ENCODE peak calls at places on chromosomes 1 and 21, in four cellular contexts. X is upper lobe of right lung, R is fibroblast of mammary gland, Y is fibroblast of pulmonary artery. H is an unnamed sample.

GRCh38 chr1:41726899-41727748 is 191.6 kb downstream of the HIVEP3 start:
- DNase-seq in X (peak; percentile 90), Y (no peak), R (no peak), H (no peak)

GRCh38 chr1:54239603-54240002 is 39.6 kb downstream of the MRPL37 start:
- DNase-seq in R (no peak), Y (no peak), X (no peak), H (no peak)

GRCh38 chr21:38272215-38272614 is 15.4 kb downstream of the KCNJ15 start:
- DNase-seq in X (no peak), R (no peak), Y (no peak), H (no peak)

GRCh38 chr1:184632415-184633175 is 122.1 kb downstream of the EDEM3 start:
- DNase-seq in X (peak; percentile 77), R (no peak), Y (no peak), H (no peak)

GRCh38 chr1:7621334-7622219 is 149.5 kb upstream of the VAMP3 start:
- DNase-seq in X (peak; percentile 48), R (peak; percentile 21), Y (no peak), H (no peak)

GRCh38 chr1:50418600-50419109 is 4.6 kb downstream of the DMRTA2 start:
- DNase-seq in Y (no peak), R (no peak), X (no peak), H (peak; percentile 18)

GRCh38 chr21:37257526-37257966 is 9.6 kb downstream of the VPS26C start:
- DNase-seq in R (peak; percentile 38), Y (peak; percentile 44), X (peak; percentile 71), H (peak; percentile 21)

GRCh38 chr1:244971524-244972216 is 107.3 kb upstream of the HNRNPU start:
- DNase-seq in Y (no peak), X (no peak), R (no peak), H (no peak)

GRCh38 chr1:12078938-12079861 is 16.1 kb downstream of the TNFRSF8 start:
- DNase-seq in Y (peak; percentile 70), R (peak; percentile 51), X (no peak), H (peak; percentile 32)

GRCh38 chr1:24963099-24963872 is 33.2 kb upstream of the RUNX3 start:
- DNase-seq in R (no peak), Y (no peak), X (no peak), H (no peak)

DNA sequence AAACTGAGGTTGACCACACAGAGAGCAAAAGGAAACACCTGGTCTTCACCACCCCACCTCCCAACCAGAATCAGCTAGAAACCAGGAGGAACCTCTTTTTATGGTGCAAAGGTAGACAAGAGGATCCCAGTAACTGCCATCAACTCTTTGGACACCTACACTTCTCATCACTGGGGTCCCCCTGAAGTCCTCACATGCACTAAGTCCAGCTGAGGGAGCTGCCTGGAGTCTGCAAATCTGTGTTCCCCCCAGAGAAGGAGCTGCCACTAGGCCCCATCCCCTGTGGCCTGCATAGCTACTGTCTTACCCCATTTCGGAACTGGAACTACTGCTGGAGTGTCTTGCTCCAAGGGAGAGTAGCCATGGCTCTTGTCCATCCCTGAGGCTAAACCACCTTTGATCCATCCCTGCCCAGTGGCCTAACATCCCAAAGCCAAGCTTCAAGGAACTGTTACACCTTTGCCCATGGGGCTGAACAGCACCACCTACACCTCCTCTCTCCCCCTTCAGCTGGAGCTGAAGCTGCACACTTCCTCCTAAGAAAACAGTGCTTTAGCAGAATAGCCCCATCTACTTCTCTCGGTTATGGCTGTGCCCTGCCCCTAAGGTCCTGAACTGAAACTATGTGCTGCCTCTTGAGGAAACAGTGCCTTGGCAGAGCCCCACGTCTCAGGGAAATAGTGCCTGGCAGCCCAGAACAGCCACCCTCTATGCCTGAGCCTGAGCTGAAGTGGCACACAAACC is 85.4 kb upstream of the CD53 start:
- DNase-seq in X (no peak), Y (no peak), R (no peak), H (no peak)
- TF ChIP-seq CTCF in X (no peak), Y (no peak), R (no peak), H (no peak)

GRCh38 chr21:35026617-35027557 is 22.2 kb downstream of the RUNX1 start:
- DNase-seq in Y (peak; percentile 69), X (peak; percentile 86), R (no peak), H (no peak)
- TF ChIP-seq CTCF in Y (no peak), X (no peak), R (no peak), H (no peak)

DNA sequence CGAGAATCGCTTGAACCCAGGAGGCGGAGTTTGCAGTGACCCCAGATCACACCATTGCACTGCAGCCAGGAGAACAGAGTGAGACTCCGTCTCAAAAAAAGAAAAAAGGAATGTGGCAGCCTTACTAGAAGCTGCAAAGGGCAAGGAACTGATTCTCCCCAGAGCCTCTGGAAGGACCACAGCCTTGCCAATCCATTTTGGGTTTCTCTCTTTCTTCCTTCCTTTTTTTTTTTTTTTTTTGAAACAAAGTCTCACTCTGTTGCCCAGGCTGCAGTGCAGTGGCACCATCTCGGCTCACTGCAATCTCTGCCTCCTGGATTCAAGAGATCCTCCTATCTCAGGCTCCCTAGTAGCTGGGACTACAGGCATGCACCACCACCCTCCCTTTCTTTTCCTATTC is 9.9 kb upstream of the IFNGR2 start:
- DNase-seq in Y (no peak), X (no peak), R (no peak), H (no peak)
- TF ChIP-seq CTCF in Y (no peak), X (no peak), R (no peak), H (no peak)

GRCh38 chr1:9006956-9007615 is 19.1 kb downstream of the SLC2A7 start:
- DNase-seq in X (no peak), R (no peak), Y (no peak), H (no peak)

GRCh38 chr1:9008236-9008635 is 18.0 kb downstream of the SLC2A7 start:
- DNase-seq in R (no peak), Y (no peak), X (no peak), H (no peak)

GRCh38 chr1:9010781-9011323 is 15.4 kb downstream of the SLC2A7 start:
- DNase-seq in X (no peak), Y (no peak), R (no peak), H (no peak)

GRCh38 chr1:9013824-9014223 is 12.4 kb downstream of the SLC2A7 start:
- DNase-seq in X (no peak), R (peak; percentile 16), Y (no peak), H (no peak)

GRCh38 chr1:9009438-9010366 is 16.5 kb downstream of the SLC2A7 start:
- DNase-seq in Y (peak; percentile 43), X (no peak), R (peak; percentile 35), H (peak; percentile 18)
- TF ChIP-seq CTCF in Y (peak; percentile 68), X (peak; percentile 39), R (peak; percentile 59), H (no peak)

GRCh38 chr1:100396651-100397050 is 44.3 kb downstream of the CDC14A start:
- DNase-seq in X (no peak), Y (no peak), R (no peak), H (no peak)
- TF ChIP-seq CTCF in X (no peak), Y (no peak), R (no peak), H (no peak)

GRCh38 chr1:29379438-29380073 is 143.2 kb downstream of the PTPRU start:
- DNase-seq in X (no peak), Y (peak; percentile 66), R (peak; percentile 73), H (no peak)
- TF ChIP-seq CTCF in X (peak; percentile 49), Y (peak; percentile 71), R (peak; percentile 94), H (peak; percentile 56)

GRCh38 chr1:27393641-27394281 is 1.3 kb downstream of the GPR3 start:
- DNase-seq in X (no peak), R (no peak), Y (no peak), H (no peak)

GRCh38 chr1:27392096-27392777 is at the start of gene GPR3:
- DNase-seq in X (peak; percentile 92), Y (peak; percentile 90), R (peak; percentile 88), H (peak; percentile 85)

GRCh38 chr1:27394282-27394658 is 1.8 kb downstream of the GPR3 start:
- DNase-seq in X (no peak), R (no peak), Y (no peak), H (no peak)

GRCh38 chr1:27392778-27393635 is 585 bp downstream of the GPR3 start:
- DNase-seq in Y (no peak), X (no peak), R (no peak), H (peak; percentile 17)

DNA sequence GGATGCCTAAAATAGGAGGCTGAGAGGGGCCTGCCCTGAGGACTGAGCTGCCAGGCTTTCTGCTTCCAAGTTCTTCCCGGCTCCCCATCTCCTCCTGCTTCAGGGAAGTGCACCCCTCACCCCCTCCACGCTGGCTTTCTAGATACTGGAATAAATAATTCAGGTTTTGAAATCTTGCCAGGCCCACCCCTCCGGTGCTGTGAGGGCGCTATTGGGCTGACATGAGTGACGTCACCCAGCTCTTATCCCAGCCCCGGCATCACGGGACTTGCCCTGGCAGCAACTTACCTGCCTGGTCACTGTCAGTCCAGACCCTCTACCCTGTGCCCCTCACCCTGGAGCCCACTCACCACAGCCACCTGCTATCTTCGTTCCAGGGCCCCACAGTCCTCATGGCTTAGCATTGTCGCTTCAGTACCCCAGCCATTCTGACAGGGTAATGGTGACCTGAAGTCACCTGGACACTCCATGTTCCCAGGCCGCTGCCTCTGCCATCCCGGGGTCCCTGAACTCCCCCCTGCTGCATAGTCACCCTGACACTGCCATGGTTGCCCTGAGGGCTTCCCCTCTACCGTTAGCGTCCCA is 819 bp upstream of the GPR3 start:
- DNase-seq in R (peak; percentile 59), X (peak; percentile 74), Y (peak; percentile 59), H (peak; percentile 53)
- TF ChIP-seq CTCF in R (no peak), X (no peak), Y (peak; percentile 2), H (no peak)

DNA sequence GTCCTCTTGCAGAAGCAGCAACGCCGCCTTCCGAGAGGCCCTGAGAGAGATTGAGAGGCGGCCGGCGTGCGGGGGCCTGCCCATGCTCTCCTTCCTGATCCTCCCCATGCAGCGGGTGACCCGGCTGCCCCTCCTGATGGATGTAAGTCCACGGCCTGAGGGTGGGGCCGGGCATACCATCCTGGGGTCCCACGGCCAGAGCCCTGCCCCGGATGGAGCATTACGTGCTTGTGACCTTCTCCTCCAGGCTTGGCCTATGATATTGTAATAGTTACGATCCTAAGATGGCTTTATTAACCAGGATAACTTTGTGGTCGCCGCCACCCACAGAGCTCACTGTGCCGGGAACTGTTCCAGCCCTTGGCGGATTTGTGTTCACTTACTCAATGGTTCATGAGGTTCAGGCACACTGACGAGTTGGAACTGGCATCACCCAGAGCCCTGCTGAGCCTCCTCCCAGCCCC is 18.9 kb downstream of the ARHGEF16 start:
- DNase-seq in Y (peak; percentile 46), R (peak; percentile 90), X (no peak), H (no peak)
- TF ChIP-seq CTCF in Y (no peak), R (no peak), X (no peak), H (no peak)

GRCh38 chr1:93738075-93738622 is 56.5 kb upstream of the BCAR3 start:
- DNase-seq in Y (peak; percentile 73), X (no peak), R (peak; percentile 94), H (no peak)

GRCh38 chr1:93735722-93736121 is 54.1 kb upstream of the BCAR3 start:
- DNase-seq in R (peak; percentile 88), Y (peak; percentile 76), X (no peak), H (no peak)

GRCh38 chr1:93733340-93733739 is 51.7 kb upstream of the BCAR3 start:
- DNase-seq in R (no peak), Y (no peak), X (no peak), H (no peak)

GRCh38 chr1:93732514-93732913 is 50.9 kb upstream of the BCAR3 start:
- DNase-seq in X (no peak), R (no peak), Y (no peak), H (no peak)

GRCh38 chr1:93734999-93735398 is 53.4 kb upstream of the BCAR3 start:
- DNase-seq in R (peak; percentile 22), Y (no peak), X (no peak), H (peak; percentile 22)
- TF ChIP-seq CTCF in R (peak; percentile 46), Y (peak; percentile 41), X (no peak), H (no peak)

GRCh38 chr1:98661544-98662353 is at the start of gene SNX7:
- DNase-seq in X (peak; percentile 93), R (peak; percentile 59), Y (peak; percentile 76), H (peak; percentile 84)
- TF ChIP-seq CTCF in X (peak; percentile 20), R (no peak), Y (no peak), H (peak; percentile 19)

H was measured in Calu3.